ENCODE peak calls at places on chromosomes 3 and 15, in seven cellular contexts. One of them, this sample, is unnamed.

GRCh38 chr15:42352401-42352800 is 6.9 kb upstream of the CAPN3 start:
- DNase-seq in neuronal stem cell: no peak
- DNase-seq in mesenchymal stem cell: no peak
- DNase-seq in IMR-90: no peak
- DNase-seq in mesendoderm: no peak
- DNase-seq in trophoblast cell: no peak
- DNase-seq in H1: no peak
- DNase-seq in this sample: no peak

GRCh38 chr3:120227710-120228347 is 57.2 kb downstream of the GPR156 start:
- DNase-seq in mesenchymal stem cell: no peak
- DNase-seq in IMR-90: no peak
- DNase-seq in neuronal stem cell: no peak
- DNase-seq in trophoblast cell: no peak
- DNase-seq in H1: no peak
- DNase-seq in mesendoderm: no peak
- DNase-seq in this sample: no peak

GRCh38 chr3:16181361-16181760 is 6.9 kb downstream of the GALNT15 start:
- DNase-seq in mesenchymal stem cell: peak
- DNase-seq in trophoblast cell: peak
- DNase-seq in neuronal stem cell: no peak
- DNase-seq in mesendoderm: no peak
- DNase-seq in IMR-90: peak
- DNase-seq in H1: no peak
- DNase-seq in this sample: no peak

GRCh38 chr15:77870195-77871065 is 207.1 kb downstream of the TBC1D2B start:
- DNase-seq in neuronal stem cell: peak
- DNase-seq in mesenchymal stem cell: peak
- DNase-seq in H1: peak
- DNase-seq in mesendoderm: peak
- DNase-seq in trophoblast cell: peak
- DNase-seq in IMR-90: peak
- DNase-seq in this sample: peak

GRCh38 chr3:10950476-10951294 is 41.9 kb upstream of the SLC6A1 start:
- DNase-seq in neuronal stem cell: no peak
- DNase-seq in IMR-90: peak
- DNase-seq in trophoblast cell: peak
- DNase-seq in mesenchymal stem cell: peak
- DNase-seq in H1: no peak
- DNase-seq in mesendoderm: peak
- DNase-seq in this sample: peak

GRCh38 chr3:122392868-122393844 is 9.2 kb downstream of the FAM162A start:
- DNase-seq in mesendoderm: peak
- DNase-seq in H1: no peak
- DNase-seq in mesenchymal stem cell: peak
- DNase-seq in neuronal stem cell: peak
- DNase-seq in IMR-90: peak
- DNase-seq in trophoblast cell: peak
- DNase-seq in this sample: no peak

GRCh38 chr15:75213212-75213767 is 11.6 kb downstream of the C15orf39 start:
- DNase-seq in mesendoderm: no peak
- DNase-seq in trophoblast cell: no peak
- DNase-seq in H1: no peak
- DNase-seq in mesenchymal stem cell: no peak
- DNase-seq in neuronal stem cell: no peak
- DNase-seq in IMR-90: no peak
- DNase-seq in this sample: no peak

GRCh38 chr3:39668420-39668819 is 141.0 kb upstream of the MYRIP start:
- DNase-seq in IMR-90: peak
- DNase-seq in neuronal stem cell: peak
- DNase-seq in mesenchymal stem cell: peak
- DNase-seq in mesendoderm: peak
- DNase-seq in H1: no peak
- DNase-seq in trophoblast cell: peak
- DNase-seq in this sample: no peak

GRCh38 chr3:120424506-120424905 is 26.3 kb downstream of the FSTL1 start:
- DNase-seq in neuronal stem cell: no peak
- DNase-seq in H1: no peak
- DNase-seq in mesendoderm: no peak
- DNase-seq in trophoblast cell: no peak
- DNase-seq in IMR-90: no peak
- DNase-seq in mesenchymal stem cell: no peak
- DNase-seq in this sample: no peak

GRCh38 chr3:188196232-188196990 is 42.5 kb downstream of the LPP start:
- DNase-seq in mesenchymal stem cell: peak
- DNase-seq in neuronal stem cell: no peak
- DNase-seq in IMR-90: peak
- DNase-seq in H1: no peak
- DNase-seq in mesendoderm: no peak
- DNase-seq in trophoblast cell: no peak
- DNase-seq in this sample: no peak

GRCh38 chr15:66388576-66388975 is 1.9 kb downstream of the MAP2K1 start:
- DNase-seq in neuronal stem cell: no peak
- DNase-seq in trophoblast cell: no peak
- DNase-seq in mesendoderm: no peak
- DNase-seq in H1: no peak
- DNase-seq in IMR-90: no peak
- DNase-seq in mesenchymal stem cell: no peak
- DNase-seq in this sample: no peak

GRCh38 chr15:84818221-84819131 is 1.3 kb downstream of the ALPK3 start:
- DNase-seq in neuronal stem cell: peak
- DNase-seq in mesenchymal stem cell: peak
- DNase-seq in trophoblast cell: peak
- DNase-seq in IMR-90: peak
- DNase-seq in mesendoderm: peak
- DNase-seq in H1: no peak
- DNase-seq in this sample: peak

GRCh38 chr3:78506581-78507195 is 1261.1 kb downstream of the ROBO1 start:
- DNase-seq in mesenchymal stem cell: peak
- DNase-seq in neuronal stem cell: no peak
- DNase-seq in trophoblast cell: no peak
- DNase-seq in IMR-90: no peak
- DNase-seq in H1: no peak
- DNase-seq in mesendoderm: peak
- DNase-seq in this sample: no peak

GRCh38 chr15:85168642-85169173 is 187.1 kb downstream of the PDE8A start:
- DNase-seq in mesendoderm: peak
- DNase-seq in mesenchymal stem cell: no peak
- DNase-seq in IMR-90: peak
- DNase-seq in H1: peak
- DNase-seq in trophoblast cell: peak
- DNase-seq in neuronal stem cell: peak
- DNase-seq in this sample: peak

GRCh38 chr3:148816427-148816826 is 11.2 kb upstream of the CPB1 start:
- DNase-seq in mesenchymal stem cell: no peak
- DNase-seq in neuronal stem cell: no peak
- DNase-seq in mesendoderm: no peak
- DNase-seq in IMR-90: no peak
- DNase-seq in trophoblast cell: no peak
- DNase-seq in H1: no peak
- DNase-seq in this sample: no peak

DNA sequence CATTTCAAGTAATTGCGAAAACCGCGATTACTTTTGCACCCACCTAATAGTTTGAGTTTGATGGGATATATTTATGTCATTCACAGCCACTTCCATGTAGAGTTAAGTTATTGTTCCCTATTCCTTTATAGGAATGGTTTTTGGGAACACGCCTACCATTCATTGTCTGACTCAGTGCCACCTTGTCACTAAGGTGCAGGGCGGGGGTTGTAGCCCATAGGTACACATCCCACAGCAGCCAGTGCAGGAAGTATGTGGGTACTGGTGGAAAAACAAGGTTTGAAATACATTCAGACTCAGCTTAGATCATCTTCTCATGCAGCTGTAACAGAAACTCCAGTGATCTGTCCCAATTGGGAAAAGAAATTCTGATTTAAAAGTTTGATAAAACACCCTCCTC is 48.2 kb upstream of the CFAP161 start:
- DNase-seq in H1: no peak
- DNase-seq in neuronal stem cell: no peak
- DNase-seq in mesenchymal stem cell: no peak
- DNase-seq in trophoblast cell: no peak
- DNase-seq in mesendoderm: no peak
- DNase-seq in IMR-90: no peak
- DNase-seq in this sample: no peak
- H3K23ac ChIP-seq in H1: no peak
- H3K23ac ChIP-seq in neuronal stem cell: no peak
- H3K23ac ChIP-seq in mesenchymal stem cell: no peak
- H3K23ac ChIP-seq in trophoblast cell: no peak
- H3K23ac ChIP-seq in mesendoderm: no peak
- H3K23ac ChIP-seq in IMR-90: no peak
- H3K23ac ChIP-seq in this sample: no peak

DNA sequence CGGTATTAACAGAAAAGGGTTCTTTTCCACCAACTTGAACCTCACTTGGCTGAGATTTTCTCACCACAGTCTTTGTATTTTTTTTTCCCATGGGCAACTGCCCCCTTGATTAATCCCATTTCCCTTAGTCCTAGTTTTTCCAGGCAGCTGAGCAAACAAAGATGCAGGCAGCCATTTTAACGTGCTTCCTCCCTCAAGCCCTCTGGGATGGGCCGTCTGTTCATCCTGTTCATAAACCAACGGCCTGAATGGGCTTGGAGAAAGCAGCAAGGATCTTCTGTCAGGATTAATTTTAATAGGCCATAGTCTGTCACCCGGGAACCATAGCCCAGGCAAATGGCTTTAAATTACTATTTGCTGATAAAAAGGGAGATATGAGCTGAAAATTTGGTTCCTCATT is 10.4 kb upstream of the POLR2M start:
- DNase-seq in IMR-90: no peak
- DNase-seq in H1: no peak
- DNase-seq in mesendoderm: peak
- DNase-seq in trophoblast cell: no peak
- DNase-seq in mesenchymal stem cell: no peak
- DNase-seq in neuronal stem cell: no peak
- DNase-seq in this sample: no peak
- H3K23ac ChIP-seq in IMR-90: no peak
- H3K23ac ChIP-seq in H1: no peak
- H3K23ac ChIP-seq in mesendoderm: no peak
- H3K23ac ChIP-seq in trophoblast cell: no peak
- H3K23ac ChIP-seq in mesenchymal stem cell: no peak
- H3K23ac ChIP-seq in neuronal stem cell: no peak
- H3K23ac ChIP-seq in this sample: no peak

GRCh38 chr3:124221286-124221821 is 229.4 kb upstream of the ROPN1 start:
- DNase-seq in neuronal stem cell: no peak
- DNase-seq in mesenchymal stem cell: no peak
- DNase-seq in trophoblast cell: no peak
- DNase-seq in mesendoderm: no peak
- DNase-seq in IMR-90: peak
- DNase-seq in H1: no peak
- DNase-seq in this sample: no peak
- H3K23ac ChIP-seq in neuronal stem cell: no peak
- H3K23ac ChIP-seq in mesenchymal stem cell: no peak
- H3K23ac ChIP-seq in trophoblast cell: no peak
- H3K23ac ChIP-seq in mesendoderm: no peak
- H3K23ac ChIP-seq in IMR-90: peak
- H3K23ac ChIP-seq in H1: no peak
- H3K23ac ChIP-seq in this sample: no peak

GRCh38 chr15:69902414-69903062 is 195.2 kb downstream of the TLE3 start:
- DNase-seq in trophoblast cell: no peak
- DNase-seq in mesenchymal stem cell: no peak
- DNase-seq in H1: no peak
- DNase-seq in IMR-90: no peak
- DNase-seq in neuronal stem cell: no peak
- DNase-seq in mesendoderm: no peak
- DNase-seq in this sample: no peak

GRCh38 chr15:69906256-69907185 is 191.2 kb downstream of the TLE3 start:
- DNase-seq in IMR-90: no peak
- DNase-seq in mesenchymal stem cell: peak
- DNase-seq in mesendoderm: no peak
- DNase-seq in H1: no peak
- DNase-seq in neuronal stem cell: no peak
- DNase-seq in trophoblast cell: peak
- DNase-seq in this sample: no peak

GRCh38 chr15:69908060-69908459 is 189.7 kb downstream of the TLE3 start:
- DNase-seq in H1: no peak
- DNase-seq in trophoblast cell: no peak
- DNase-seq in IMR-90: no peak
- DNase-seq in mesenchymal stem cell: no peak
- DNase-seq in neuronal stem cell: no peak
- DNase-seq in mesendoderm: no peak
- DNase-seq in this sample: no peak

GRCh38 chr15:69903476-69904295 is 194.0 kb downstream of the TLE3 start:
- DNase-seq in mesenchymal stem cell: peak
- DNase-seq in neuronal stem cell: no peak
- DNase-seq in trophoblast cell: peak
- DNase-seq in IMR-90: peak
- DNase-seq in H1: no peak
- DNase-seq in mesendoderm: no peak
- DNase-seq in this sample: no peak

GRCh38 chr15:69904296-69904560 is 193.5 kb downstream of the TLE3 start:
- DNase-seq in H1: no peak
- DNase-seq in trophoblast cell: no peak
- DNase-seq in mesendoderm: no peak
- DNase-seq in neuronal stem cell: no peak
- DNase-seq in mesenchymal stem cell: no peak
- DNase-seq in IMR-90: no peak
- DNase-seq in this sample: no peak
- H3K23ac ChIP-seq in H1: no peak
- H3K23ac ChIP-seq in trophoblast cell: no peak
- H3K23ac ChIP-seq in mesendoderm: no peak
- H3K23ac ChIP-seq in neuronal stem cell: no peak
- H3K23ac ChIP-seq in mesenchymal stem cell: no peak
- H3K23ac ChIP-seq in IMR-90: no peak
- H3K23ac ChIP-seq in this sample: no peak

DNA sequence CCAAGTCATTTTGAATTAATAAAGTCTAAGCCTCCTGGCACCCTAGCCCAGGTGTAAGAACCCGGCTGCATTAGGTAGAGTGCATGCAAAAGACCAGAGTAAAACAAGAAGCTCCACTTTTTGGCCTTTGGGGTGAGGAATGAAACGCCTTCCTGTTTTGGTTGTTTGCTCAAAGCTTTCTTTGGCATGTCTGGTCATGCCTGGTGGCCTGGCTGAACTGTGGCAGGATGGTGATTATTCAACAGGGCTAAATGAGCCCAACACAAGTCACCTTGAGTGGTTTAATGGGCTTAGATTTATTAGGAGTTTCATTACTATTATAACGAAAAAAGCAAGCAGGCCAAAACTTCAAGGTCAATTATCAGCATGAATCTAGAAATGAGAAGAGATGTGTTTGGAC is 40.9 kb upstream of the LDHAL6B start:
- DNase-seq in IMR-90: no peak
- DNase-seq in H1: no peak
- DNase-seq in mesendoderm: no peak
- DNase-seq in mesenchymal stem cell: no peak
- DNase-seq in trophoblast cell: no peak
- DNase-seq in neuronal stem cell: no peak
- DNase-seq in this sample: no peak
- H3K23ac ChIP-seq in IMR-90: peak
- H3K23ac ChIP-seq in H1: no peak
- H3K23ac ChIP-seq in mesendoderm: no peak
- H3K23ac ChIP-seq in mesenchymal stem cell: no peak
- H3K23ac ChIP-seq in trophoblast cell: no peak
- H3K23ac ChIP-seq in neuronal stem cell: no peak
- H3K23ac ChIP-seq in this sample: no peak